ENCODE peak calls at places on chromosomes 6 and 20, in eight cellular contexts. U is IMR-90, X is heart left ventricle, S is A549, K is endothelial cell of umbilical vein, A is prostate gland, O is GM12892, W is body of pancreas. L is an unnamed sample.

GRCh38 chr6:45420909-45421699 is 43.4 kb upstream of the SUPT3H start:
- DNase-seq in U (no peak), X (no peak), S (no peak), K (peak; percentile 42), A (no peak), O (no peak), W (no peak), L (no peak)

GRCh38 chr6:161200610-161201201 is 73.2 kb downstream of the AGPAT4 start:
- DNase-seq in U (no peak), X (no peak), S (no peak), K (no peak), A (no peak), O (no peak), W (no peak), L (no peak)

GRCh38 chr6:32371204-32371603 is 499 bp downstream of the TSBP1 start:
- DNase-seq in U (peak; percentile 6), X (no peak), S (no peak), K (peak; percentile 76), A (no peak), O (no peak), W (no peak), L (no peak)

GRCh38 chr6:117602899-117603588 is 733 bp upstream of the GOPC start:
- DNase-seq in U (no peak), X (no peak), S (no peak), K (no peak), A (no peak), O (no peak), W (no peak), L (no peak)

GRCh38 chr6:129398764-129399163 is 311.2 kb downstream of the ARHGAP18 start:
- DNase-seq in U (no peak), X (no peak), S (no peak), K (no peak), A (no peak), O (no peak), W (no peak), L (no peak)

GRCh38 chr20:43544501-43544900 is 14.3 kb upstream of the SGK2 start:
- DNase-seq in U (no peak), X (no peak), S (no peak), K (no peak), A (no peak), O (no peak), W (no peak), L (no peak)

GRCh38 chr6:163726037-163726695 is 311.6 kb downstream of the QKI start:
- DNase-seq in U (no peak), X (no peak), S (no peak), K (no peak), A (no peak), O (no peak), W (no peak), L (no peak)

GRCh38 chr6:119328254-119328653 is 21.3 kb downstream of the MAN1A1 start:
- DNase-seq in U (no peak), X (no peak), S (no peak), K (no peak), A (no peak), O (no peak), W (no peak), L (no peak)

DNA sequence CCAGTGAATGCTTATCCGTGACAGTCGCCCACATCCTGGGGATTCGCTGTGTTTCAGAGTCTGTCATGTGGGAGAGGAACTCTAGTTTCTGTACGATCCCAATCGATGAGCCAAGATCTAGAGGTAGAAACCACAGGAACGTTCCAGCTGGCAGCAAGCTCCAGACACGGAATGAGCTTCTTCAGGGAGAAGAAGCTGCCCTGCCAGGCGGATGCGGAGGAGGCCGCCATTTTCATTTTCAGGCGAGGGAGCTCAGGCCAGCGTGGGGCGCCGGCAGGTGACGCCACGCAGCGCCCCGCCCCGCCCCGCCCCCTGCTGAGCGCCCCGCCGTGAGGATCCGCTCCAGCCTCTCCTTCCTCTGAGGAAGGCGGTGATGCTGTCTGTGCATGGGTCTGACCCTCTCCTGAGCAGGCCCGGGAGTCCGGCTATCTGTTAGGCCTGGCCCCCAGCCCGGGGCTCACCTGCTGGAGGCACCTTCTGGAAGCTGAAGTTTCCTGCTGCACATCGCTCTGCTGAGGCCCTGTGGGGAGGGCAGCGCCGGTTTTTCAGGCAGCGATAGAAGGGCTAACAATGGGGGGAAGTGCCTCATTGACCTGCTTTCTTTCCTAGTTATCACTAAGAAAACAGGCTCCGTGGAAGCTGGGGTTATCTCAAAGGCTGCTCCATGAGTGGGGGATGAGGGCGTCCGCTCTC is 147.5 kb downstream of the ERMARD start:
- DNase-seq in U (no peak), X (no peak), S (no peak), K (peak; percentile 92), A (no peak), O (no peak), W (no peak), L (no peak)
- TF ChIP-seq POLR2A in U (no peak), X (no peak), S (no peak), K (no peak), A (no peak), O (no peak), W (no peak), L (no peak)

DNA sequence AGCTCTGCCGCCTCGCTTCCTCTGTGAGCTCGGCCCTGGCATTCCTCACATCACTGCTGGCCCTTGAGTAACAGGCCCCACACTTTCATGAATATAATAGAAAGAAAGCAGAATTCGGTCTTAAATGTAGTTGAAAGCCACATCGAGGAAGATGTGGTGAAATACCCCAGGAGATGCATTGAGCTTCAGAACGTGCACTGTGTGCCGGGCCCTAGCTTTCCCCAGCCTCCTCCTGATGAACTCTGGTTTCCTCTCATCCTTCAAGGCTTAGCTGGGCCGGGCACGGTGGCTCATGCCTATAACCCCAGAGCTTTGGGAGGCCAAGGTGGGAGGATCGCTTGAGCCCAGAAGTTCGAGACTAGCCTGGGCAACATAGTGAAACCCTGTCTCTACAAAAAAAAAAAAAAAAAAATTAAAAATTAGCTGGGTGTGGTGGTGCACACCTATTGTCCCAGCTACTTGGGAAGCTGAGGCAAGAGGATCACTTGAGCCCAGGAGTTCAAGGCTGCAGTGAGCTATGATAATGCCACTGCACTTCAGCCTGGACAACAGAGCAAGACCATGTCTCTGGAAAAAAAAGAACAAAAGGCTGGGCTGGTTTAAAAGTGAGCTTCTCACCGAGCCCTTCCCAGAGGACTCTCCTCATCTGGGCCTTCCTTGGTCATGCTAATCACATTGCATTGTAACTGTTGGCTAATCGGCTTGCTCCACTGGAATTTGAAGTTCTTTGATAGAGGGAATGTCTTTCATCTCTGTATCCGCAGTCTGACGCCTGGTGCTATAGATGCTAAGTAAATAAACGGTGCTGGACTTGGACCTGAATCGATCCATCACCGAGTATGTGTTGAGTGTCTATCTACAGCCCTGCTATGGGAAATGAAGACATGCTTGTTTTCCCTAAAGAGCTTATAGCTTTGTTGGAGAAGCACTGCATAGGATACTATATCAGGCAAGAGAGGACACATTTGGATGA is 43.8 kb upstream of the FOXQ1 start:
- DNase-seq in U (no peak), X (no peak), S (no peak), K (no peak), A (no peak), O (no peak), W (no peak), L (no peak)
- TF ChIP-seq POLR2A in U (no peak), X (no peak), S (no peak), K (no peak), A (no peak), O (no peak), W (no peak), L (no peak)

DNA sequence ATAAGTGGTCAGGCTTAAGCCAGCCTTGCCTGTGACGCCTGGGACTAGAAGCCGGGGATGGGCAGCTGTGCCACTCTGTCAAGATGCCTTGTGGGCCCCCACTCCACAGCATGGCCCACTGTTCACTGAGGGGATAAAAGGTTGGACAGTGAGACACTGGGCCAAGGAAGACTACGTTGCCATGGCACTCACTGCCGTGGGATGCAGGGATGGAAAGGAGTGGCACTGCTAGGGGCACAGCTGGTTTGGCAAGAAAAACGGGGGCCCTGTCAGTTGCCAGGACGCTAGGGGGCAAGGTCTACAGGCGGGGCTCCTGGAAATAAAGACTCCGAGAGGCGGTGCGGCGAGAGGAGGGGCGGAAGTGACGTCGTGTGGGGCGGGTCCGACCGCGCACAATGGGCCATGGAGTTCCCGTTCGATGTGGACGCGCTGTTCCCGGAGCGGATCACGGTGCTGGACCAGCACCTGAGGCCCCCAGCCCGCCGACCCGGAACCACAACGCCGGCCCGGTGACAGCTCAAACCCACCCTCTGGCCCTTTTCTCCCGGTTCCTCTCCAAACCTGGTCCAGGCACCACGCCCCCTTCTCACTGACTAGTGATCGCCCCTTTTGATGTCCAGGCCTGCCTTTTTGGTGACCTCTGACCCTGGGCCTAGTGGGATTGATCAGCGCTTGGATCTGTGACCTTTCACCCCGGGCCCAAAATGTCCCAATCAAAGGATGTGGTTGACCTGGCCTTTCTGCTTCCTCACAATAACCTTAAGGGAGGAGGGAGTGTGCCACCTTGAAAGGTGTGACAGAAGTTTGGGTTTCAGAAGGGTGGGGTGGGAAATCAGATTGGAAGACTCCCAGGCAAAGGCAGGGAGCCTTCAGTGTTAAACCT is at the start of gene ATAT1:
- DNase-seq in U (peak; percentile 68), X (peak; percentile 92), S (peak; percentile 80), K (peak; percentile 89), A (peak; percentile 87), O (peak; percentile 88), W (peak; percentile 90), L (peak; percentile 96)
- TF ChIP-seq POLR2A in U (peak; percentile 76), X (peak; percentile 48), S (peak; percentile 80), K (peak; percentile 97), A (peak; percentile 71), O (peak; percentile 87), W (peak; percentile 66), L (peak; percentile 83)

GRCh38 chr6:3410385-3411360 is 46.2 kb downstream of the SLC22A23 start:
- DNase-seq in U (peak; percentile 57), X (peak; percentile 52), S (peak; percentile 58), K (peak; percentile 59), A (no peak), O (peak; percentile 25), W (peak; percentile 63), L (peak; percentile 73)

GRCh38 chr6:3411967-3412778 is 44.7 kb downstream of the SLC22A23 start:
- DNase-seq in U (no peak), X (no peak), S (no peak), K (no peak), A (no peak), O (no peak), W (no peak), L (no peak)

GRCh38 chr6:3407840-3408239 is 49.0 kb downstream of the SLC22A23 start:
- DNase-seq in U (no peak), X (no peak), S (no peak), K (no peak), A (no peak), O (no peak), W (no peak), L (no peak)

GRCh38 chr6:3408665-3409064 is 48.2 kb downstream of the SLC22A23 start:
- DNase-seq in U (no peak), X (no peak), S (no peak), K (no peak), A (no peak), O (no peak), W (no peak), L (no peak)

DNA sequence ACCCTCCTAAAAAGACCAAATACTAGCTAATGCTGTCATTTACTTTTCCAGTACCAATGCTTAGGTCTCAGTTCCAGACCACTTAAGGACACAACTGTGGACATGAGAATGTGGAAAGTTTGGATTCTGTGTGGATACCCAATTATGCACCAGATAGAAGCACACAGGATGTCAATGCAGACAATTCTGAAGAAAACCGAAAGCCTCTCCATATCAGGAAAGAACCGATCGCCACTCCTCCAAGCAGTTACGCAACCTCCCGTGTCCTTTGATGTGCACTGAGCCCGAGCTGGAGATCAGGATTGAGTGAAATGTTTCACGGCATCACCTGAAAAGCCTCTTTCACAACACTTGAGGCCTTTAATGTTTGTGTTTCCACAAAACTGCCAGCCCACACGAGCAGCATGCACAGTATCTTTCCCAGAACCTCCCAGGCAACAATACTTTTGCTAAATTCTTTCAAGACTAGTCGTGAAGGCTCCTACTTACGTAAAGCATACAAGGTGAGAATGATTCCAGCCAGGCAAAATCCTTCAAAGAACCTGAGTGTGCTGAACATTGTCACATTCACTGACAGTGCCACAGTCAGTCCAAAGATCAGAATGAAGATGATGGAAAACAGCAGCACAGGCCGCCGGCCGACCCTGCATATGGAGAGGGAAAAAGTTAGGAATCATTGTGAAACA is 47.0 kb downstream of the SLC22A23 start:
- DNase-seq in U (no peak), X (no peak), S (no peak), K (no peak), A (peak; percentile 53), O (no peak), W (peak; percentile 78), L (peak; percentile 83)
- TF ChIP-seq POLR2A in U (no peak), X (no peak), S (no peak), K (no peak), A (no peak), O (no peak), W (no peak), L (no peak)